ENCODE peak calls at places on chromosomes 16 and 17, in four cellular contexts. B is IMR-90, Z is endothelial cell of umbilical vein, P is K562. W is an unnamed sample.

GRCh38 chr17:80475949-80476876 is at the start of gene NPTX1:
- DNase-seq in B (no peak), Z (peak; percentile 16), P (peak; percentile 57), W (no peak)

GRCh38 chr17:28151001-28151400 is 108.5 kb downstream of the NLK start:
- DNase-seq in B (no peak), Z (no peak), P (no peak), W (no peak)

GRCh38 chr17:55549140-55549539 is 37.9 kb upstream of the SMIM36 start:
- DNase-seq in B (no peak), Z (no peak), P (no peak), W (no peak)

GRCh38 chr17:2028737-2029136 is 1.2 kb upstream of the DPH1 start:
- DNase-seq in B (no peak), Z (no peak), P (no peak), W (no peak)

GRCh38 chr16:8523932-8524331 is 66.4 kb downstream of the TMEM114 start:
- DNase-seq in B (no peak), Z (no peak), P (no peak), W (no peak)

GRCh38 chr16:81137012-81137335 is 40.8 kb upstream of the GCSH start:
- DNase-seq in B (peak; percentile 24), Z (no peak), P (no peak), W (no peak)

GRCh38 chr17:72438783-72439182 is 318.0 kb downstream of the SOX9 start:
- DNase-seq in B (no peak), Z (no peak), P (no peak), W (no peak)

GRCh38 chr16:64138621-64139020 is 983.2 kb downstream of the CDH11 start:
- DNase-seq in B (no peak), Z (no peak), P (no peak), W (no peak)

GRCh38 chr17:29073045-29073444 is 30.1 kb downstream of the PIPOX start:
- DNase-seq in B (no peak), Z (no peak), P (no peak), W (no peak)

GRCh38 chr17:58335061-58335731 is 6.6 kb upstream of the TSPOAP1 start:
- DNase-seq in B (no peak), Z (no peak), P (no peak), W (no peak)

GRCh38 chr16:85625053-85625452 is 11.9 kb downstream of the GSE1 start:
- DNase-seq in B (no peak), Z (no peak), P (no peak), W (no peak)

GRCh38 chr16:85461814-85462404 is 151.2 kb upstream of the GSE1 start:
- DNase-seq in B (peak; percentile 50), Z (no peak), P (peak; percentile 69), W (no peak)

GRCh38 chr16:17273142-17273561 is 197.6 kb downstream of the XYLT1 start:
- DNase-seq in B (peak; percentile 94), Z (no peak), P (no peak), W (peak; percentile 38)

GRCh38 chr17:76384987-76385891 is 830 bp downstream of the SPHK1 start:
- DNase-seq in B (peak; percentile 73), Z (peak; percentile 76), P (peak; percentile 55), W (no peak)

GRCh38 chr16:15996432-15997109 is 47.2 kb downstream of the ABCC1 start:
- DNase-seq in B (peak; percentile 93), Z (peak; percentile 89), P (peak; percentile 50), W (no peak)

GRCh38 chr17:31788571-31788946 is 70.5 kb downstream of the COPRS start:
- DNase-seq in B (no peak), Z (no peak), P (no peak), W (peak; percentile 63)

GRCh38 chr17:34178047-34178446 is 77.0 kb upstream of the CCL2 start:
- DNase-seq in B (peak; percentile 21), Z (no peak), P (no peak), W (no peak)

GRCh38 chr16:75580-76501 is 2.2 kb upstream of the MPG start:
- DNase-seq in B (peak; percentile 86), Z (peak; percentile 41), P (peak; percentile 54), W (no peak)

GRCh38 chr17:20121359-20122235 is 112.4 kb downstream of the SPECC1 start:
- DNase-seq in B (peak; percentile 62), Z (peak; percentile 52), P (peak; percentile 59), W (no peak)

GRCh38 chr17:17983776-17984175 is 11.1 kb downstream of the DRC3 start:
- DNase-seq in B (no peak), Z (no peak), P (no peak), W (no peak)
- H3K4me3 ChIP-seq in B (no peak overlapping the region), Z (no peak overlapping the region), P (no peak overlapping the region), W (no peak overlapping the region)

GRCh38 chr16:1124795-1125194 is 28.1 kb upstream of the CACNA1H start:
- DNase-seq in B (no peak), Z (no peak), P (no peak), W (no peak)
- H3K9me1 ChIP-seq in B (no peaks in the 10 kb centered on the region), Z (no peaks in the 10 kb centered on the region), P (no peaks in the 10 kb centered on the region), W (no peaks in the 10 kb centered on the region)

GRCh38 chr16:51987519-51987918 is 559.4 kb downstream of the TOX3 start:
- DNase-seq in B (no peak), Z (no peak), P (no peak), W (no peak)

GRCh38 chr16:51988977-51989376 is 558.0 kb downstream of the TOX3 start:
- DNase-seq in B (no peak), Z (no peak), P (no peak), W (no peak)

GRCh38 chr16:51984395-51984794 is 562.5 kb downstream of the TOX3 start:
- DNase-seq in B (no peak), Z (no peak), P (no peak), W (no peak)

GRCh38 chr16:51994597-51994996 is 552.3 kb downstream of the TOX3 start:
- DNase-seq in B (no peak), Z (no peak), P (no peak), W (peak; percentile 100)

GRCh38 chr16:51989637-51990230 is 557.2 kb downstream of the TOX3 start:
- DNase-seq in B (no peak), Z (no peak), P (no peak), W (peak; percentile 60)
- H3K4me3 ChIP-seq in B (no peak overlapping the region), Z (no peak overlapping the region), P (no peak overlapping the region), W (no peak overlapping the region)

GRCh38 chr17:7484964-7485377 is 805 bp downstream of the POLR2A start:
- DNase-seq in B (no peak), Z (no peak), P (no peak), W (no peak)
- H3K9me1 ChIP-seq in B (peaks cover 6% of the 10 kb centered on the region), Z (no peaks in the 10 kb centered on the region), P (no peaks in the 10 kb centered on the region), W (no peaks in the 10 kb centered on the region)

GRCh38 chr17:68197997-68198930 is 49.6 kb upstream of the AMZ2 start:
- DNase-seq in B (no peak), Z (no peak), P (no peak), W (no peak)

GRCh38 chr17:68199837-68200688 is 47.8 kb upstream of the AMZ2 start:
- DNase-seq in B (no peak), Z (peak; percentile 21), P (no peak), W (no peak)

GRCh38 chr17:68198931-68199836 is 48.7 kb upstream of the AMZ2 start:
- DNase-seq in B (no peak), Z (no peak), P (no peak), W (no peak)

GRCh38 chr17:68201425-68201785 is 46.4 kb upstream of the AMZ2 start:
- DNase-seq in B (no peak), Z (no peak), P (no peak), W (no peak)

GRCh38 chr17:68200689-68201424 is 47.0 kb upstream of the AMZ2 start:
- DNase-seq in B (peak; percentile 62), Z (peak; percentile 80), P (peak; percentile 69), W (no peak)
- H3K4me3 ChIP-seq in B (peak overlapping the region; percentile 11), Z (peak overlapping the region; percentile 18), P (no peak overlapping the region), W (no peak overlapping the region)